ENCODE peak calls at places on chromosomes 13 and 19, in four cellular contexts. Z, D, G and I are unnamed samples. For H3K9me3, the result is how much of the 10 kb centered on the place peaks cover.

GRCh38 chr13:35961002-35961401 is 170.2 kb downstream of the DCLK1 start:
- DNase-seq in Z (no peak), D (no peak), G (no peak), I (no peak)

GRCh38 chr19:39212377-39212742 is 8.3 kb upstream of the SYCN start:
- DNase-seq in D (peak), G (no peak), Z (no peak), I (no peak)

GRCh38 chr13:101416181-101417042 is at the start of gene NALCN:
- DNase-seq in G (peak), D (peak), Z (peak), I (no peak)

GRCh38 chr13:52846567-52847321 is 1.7 kb downstream of the PCDH8 start:
- DNase-seq in Z (peak), G (peak), D (peak), I (no peak)

GRCh38 chr19:32358311-32358710 is 12.9 kb downstream of the ZNF507 start:
- DNase-seq in G (no peak), Z (no peak), D (no peak), I (no peak)

GRCh38 chr13:99151516-99151915 is 49.1 kb upstream of the UBAC2 start:
- DNase-seq in Z (no peak), G (no peak), D (no peak), I (no peak)

GRCh38 chr19:3603121-3603841 is 3.4 kb downstream of the TBXA2R start:
- DNase-seq in Z (no peak), D (no peak), G (peak), I (no peak)

GRCh38 chr19:33293255-33294057 is 8.9 kb downstream of the CEBPA start:
- DNase-seq in Z (no peak), D (no peak), G (peak), I (no peak)

GRCh38 chr13:111973186-111974064 is 93.5 kb upstream of the SOX1 start:
- DNase-seq in D (no peak), G (no peak), Z (peak), I (no peak)

GRCh38 chr19:46892252-46893179 is 31.7 kb downstream of the ARHGAP35 start:
- DNase-seq in G (no peak), D (no peak), Z (no peak), I (no peak)

GRCh38 chr13:65768545-65768944 is 1461.6 kb downstream of the PCDH9 start:
- DNase-seq in G (no peak), Z (no peak), D (no peak), I (no peak)

GRCh38 chr13:38703255-38703654 is 16.4 kb downstream of the FREM2 start:
- DNase-seq in D (no peak), Z (no peak), G (no peak), I (no peak)

GRCh38 chr19:53961523-53962345 is 1.0 kb upstream of the CACNG8 start:
- DNase-seq in G (no peak), Z (no peak), D (no peak), I (no peak)
- H3K9me3 ChIP-seq in G (under half), Z (under half), D (under half), I (under half)

DNA sequence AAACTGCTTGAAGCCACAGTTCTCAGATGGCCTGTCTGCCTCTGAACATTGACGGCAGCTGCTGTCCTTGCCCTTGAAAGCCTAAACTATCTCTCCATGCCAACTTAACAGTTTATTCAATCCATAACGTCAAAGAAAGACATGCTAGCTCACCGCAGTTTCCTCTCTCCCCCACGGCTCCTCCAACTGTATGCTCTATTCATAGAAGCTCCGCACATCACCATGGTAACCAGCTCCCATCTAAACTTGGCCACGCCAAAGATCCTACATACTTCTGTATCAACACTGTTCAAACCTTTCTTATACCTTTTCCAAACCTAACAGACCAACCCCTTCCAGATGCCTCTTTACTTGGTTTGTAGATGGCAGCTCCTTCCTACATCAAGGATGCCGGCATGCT is 48.6 kb downstream of the ZNF91 start:
- DNase-seq in D (no peak), Z (no peak), G (no peak), I (no peak)
- H3K9me3 ChIP-seq in D (half or more), Z (under half), G (under half), I (under half)

DNA sequence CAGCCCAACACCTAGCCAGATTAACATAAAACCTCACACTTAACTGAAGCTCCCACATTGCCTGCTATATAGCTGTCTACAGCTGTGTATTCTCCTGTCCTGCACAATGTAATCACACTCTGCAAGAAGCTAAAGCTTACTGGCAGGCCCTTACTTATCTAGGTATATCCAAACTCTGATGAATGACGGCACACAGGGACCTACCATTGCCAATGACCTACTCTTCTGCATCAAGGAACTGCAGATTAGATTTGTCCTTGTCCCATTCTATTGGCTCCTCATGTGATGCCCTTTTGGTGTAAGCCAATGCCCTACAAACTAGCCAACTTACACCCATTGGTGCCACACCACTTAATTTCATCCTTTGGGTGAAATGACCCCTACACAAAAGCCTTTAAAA is 26.4 kb downstream of the ZNF45 start:
- DNase-seq in Z (no peak), G (no peak), D (no peak), I (no peak)
- H3K9me3 ChIP-seq in Z (under half), G (under half), D (half or more), I (under half)

DNA sequence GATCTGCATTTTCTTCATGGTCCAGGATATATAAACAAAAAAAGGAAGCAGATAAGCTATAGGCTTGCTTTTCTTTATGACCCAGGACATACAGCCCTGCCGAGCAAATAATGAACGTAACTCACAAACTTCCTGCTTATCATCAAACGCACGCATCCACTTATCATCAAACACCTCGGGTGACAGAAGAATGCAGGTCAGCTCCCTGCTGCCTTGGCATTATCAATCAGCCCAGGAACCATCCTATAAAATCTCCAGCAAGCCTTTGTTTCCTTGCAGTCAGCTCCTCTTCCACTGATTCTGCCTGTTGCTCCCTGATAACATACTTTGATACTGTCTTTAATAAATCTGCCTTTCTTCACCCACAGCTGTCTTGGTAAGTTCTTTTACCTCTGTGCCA is 5.3 kb upstream of the ZNF583 start:
- DNase-seq in Z (no peak), G (no peak), D (no peak), I (no peak)
- H3K9me3 ChIP-seq in Z (under half), G (under half), D (under half), I (under half)